ENCODE peak calls at places on chromosome X, in six cellular contexts. L, Z, H, A, Q and F are unnamed samples.

GRCh38 chrX:146396409-146396808 is 413.2 kb upstream of the CXorf51B start:
- DNase-seq in L (no peak), Z (no peak), H (no peak), A (no peak), Q (no peak), F (no peak)

GRCh38 chrX:72031118-72031517 is 100.6 kb downstream of the RTL5 start:
- DNase-seq in L (no peak), Z (no peak), H (no peak), A (peak; percentile 6), Q (peak; percentile 19), F (no peak)

GRCh38 chrX:101164766-101165590 is 54.6 kb upstream of the DRP2 start:
- DNase-seq in L (no peak), Z (no peak), H (no peak), A (no peak), Q (no peak), F (no peak)

GRCh38 chrX:85504381-85504780 is 124.9 kb upstream of the POF1B start:
- DNase-seq in L (no peak), Z (no peak), H (no peak), A (no peak), Q (no peak), F (no peak)

GRCh38 chrX:65695849-65696248 is 28.4 kb downstream of the MSN start:
- DNase-seq in L (no peak), Z (no peak), H (no peak), A (no peak), Q (no peak), F (no peak)

GRCh38 chrX:16719334-16720084 is at the start of gene SYAP1:
- DNase-seq in L (peak; percentile 93), Z (peak; percentile 99), H (peak; percentile 96), A (peak; percentile 99), Q (peak; percentile 99), F (peak; percentile 78)

GRCh38 chrX:8453619-8454018 is 11.0 kb upstream of the VCX3B start:
- DNase-seq in L (no peak), Z (no peak), H (no peak), A (no peak), Q (no peak), F (no peak)

GRCh38 chrX:130172127-130172834 is 519 bp downstream of the RAB33A start:
- DNase-seq in L (no peak), Z (no peak), H (no peak), A (peak; percentile 54), Q (no peak), F (no peak)

GRCh38 chrX:102995316-102995715 is 58.2 kb downstream of the RAB40AL start:
- DNase-seq in L (no peak), Z (no peak), H (no peak), A (no peak), Q (no peak), F (no peak)

GRCh38 chrX:23919706-23920320 is 12.0 kb downstream of the CXorf58 start:
- DNase-seq in L (no peak), Z (no peak), H (no peak), A (no peak), Q (no peak), F (no peak)

GRCh38 chrX:113522814-113523213 is 682.2 kb upstream of the AMOT start:
- DNase-seq in L (no peak), Z (no peak), H (no peak), A (no peak), Q (no peak), F (no peak)

GRCh38 chrX:153735274-153735673 is 10.6 kb downstream of the ABCD1 start:
- DNase-seq in L (no peak), Z (no peak), H (no peak), A (no peak), Q (no peak), F (no peak)

GRCh38 chrX:68842781-68843581 is 14.2 kb downstream of the EFNB1 start:
- DNase-seq in L (no peak), Z (peak; percentile 51), H (no peak), A (no peak), Q (no peak), F (no peak)

GRCh38 chrX:8430444-8430843 is 34.2 kb upstream of the VCX3B start:
- DNase-seq in L (no peak), Z (no peak), H (no peak), A (no peak), Q (no peak), F (no peak)

GRCh38 chrX:10156199-10157031 is at the start of gene CLCN4:
- DNase-seq in L (peak; percentile 13), Z (peak; percentile 52), H (peak; percentile 80), A (peak; percentile 65), Q (no peak), F (no peak)

GRCh38 chrX:136953867-136954787 is 73.6 kb upstream of the RBMX start:
- DNase-seq in L (peak; percentile 52), Z (peak; percentile 69), H (peak; percentile 65), A (peak; percentile 69), Q (no peak), F (peak; percentile 1)

GRCh38 chrX:27619975-27620374 is 29.8 kb downstream of the DCAF8L2 start:
- DNase-seq in L (no peak), Z (no peak), H (no peak), A (no peak), Q (no peak), F (no peak)

GRCh38 chrX:150365051-150365952 is 2.2 kb downstream of the MAMLD1 start:
- DNase-seq in L (peak; percentile 54), Z (peak; percentile 65), H (peak; percentile 61), A (peak; percentile 87), Q (peak; percentile 81), F (no peak)

GRCh38 chrX:40140706-40141499 is 43.1 kb upstream of the BCOR start:
- DNase-seq in L (peak; percentile 50), Z (no peak), H (peak; percentile 53), A (peak; percentile 72), Q (no peak), F (no peak)

GRCh38 chrX:41906515-41907165 is 16.7 kb downstream of the CASK start:
- DNase-seq in L (no peak), Z (no peak), H (no peak), A (no peak), Q (no peak), F (no peak)

GRCh38 chrX:150060406-150060805 is 122.1 kb upstream of the EOLA2 start:
- DNase-seq in L (no peak), Z (no peak), H (no peak), A (no peak), Q (no peak), F (no peak)

GRCh38 chrX:71151366-71151765 is 6.7 kb downstream of the NLGN3 start:
- DNase-seq in L (no peak), Z (no peak), H (no peak), A (no peak), Q (no peak), F (no peak)

GRCh38 chrX:68498044-68498507 is 775 bp upstream of the YIPF6 start:
- DNase-seq in L (no peak), Z (no peak), H (no peak), A (no peak), Q (no peak), F (no peak)

GRCh38 chrX:10047133-10047532 is 80.0 kb downstream of the CLDN34 start:
- DNase-seq in L (no peak), Z (no peak), H (no peak), A (no peak), Q (no peak), F (no peak)

GRCh38 chrX:108573136-108573535 is 133.5 kb downstream of the COL4A5 start:
- DNase-seq in L (no peak), Z (no peak), H (no peak), A (no peak), Q (no peak), F (no peak)

GRCh38 chrX:15158736-15159406 is 111.0 kb downstream of the ASB9 start:
- DNase-seq in L (no peak), Z (no peak), H (no peak), A (no peak), Q (no peak), F (no peak)

GRCh38 chrX:104427693-104428092 is 138.3 kb upstream of the IL1RAPL2 start:
- DNase-seq in L (no peak), Z (no peak), H (no peak), A (no peak), Q (no peak), F (no peak)

GRCh38 chrX:104432321-104432720 is 133.7 kb upstream of the IL1RAPL2 start:
- DNase-seq in L (no peak), Z (peak; percentile 7), H (no peak), A (no peak), Q (no peak), F (no peak)

GRCh38 chrX:104430720-104431119 is 135.3 kb upstream of the IL1RAPL2 start:
- DNase-seq in L (no peak), Z (no peak), H (no peak), A (no peak), Q (no peak), F (no peak)

GRCh38 chrX:104428231-104428630 is 137.8 kb upstream of the IL1RAPL2 start:
- DNase-seq in L (no peak), Z (no peak), H (no peak), A (no peak), Q (no peak), F (no peak)
- H3K27ac ChIP-seq in L (no peak overlapping the region), Z (no peak overlapping the region), H (no peak overlapping the region), A (no peak overlapping the region), Q (no peak overlapping the region), F (no peak overlapping the region)

GRCh38 chrX:46954716-46955115 is 42.5 kb downstream of the JADE3 start:
- DNase-seq in L (no peak), Z (no peak), H (no peak), A (no peak), Q (no peak), F (no peak)

GRCh38 chrX:46957299-46957698 is 45.1 kb downstream of the JADE3 start:
- DNase-seq in L (peak; percentile 10), Z (no peak), H (no peak), A (no peak), Q (no peak), F (no peak)

GRCh38 chrX:46959101-46959500 is 46.9 kb downstream of the JADE3 start:
- DNase-seq in L (no peak), Z (no peak), H (peak; percentile 27), A (no peak), Q (no peak), F (no peak)

GRCh38 chrX:46953137-46953527 is 40.9 kb downstream of the JADE3 start:
- DNase-seq in L (no peak), Z (no peak), H (no peak), A (no peak), Q (no peak), F (no peak)

DNA sequence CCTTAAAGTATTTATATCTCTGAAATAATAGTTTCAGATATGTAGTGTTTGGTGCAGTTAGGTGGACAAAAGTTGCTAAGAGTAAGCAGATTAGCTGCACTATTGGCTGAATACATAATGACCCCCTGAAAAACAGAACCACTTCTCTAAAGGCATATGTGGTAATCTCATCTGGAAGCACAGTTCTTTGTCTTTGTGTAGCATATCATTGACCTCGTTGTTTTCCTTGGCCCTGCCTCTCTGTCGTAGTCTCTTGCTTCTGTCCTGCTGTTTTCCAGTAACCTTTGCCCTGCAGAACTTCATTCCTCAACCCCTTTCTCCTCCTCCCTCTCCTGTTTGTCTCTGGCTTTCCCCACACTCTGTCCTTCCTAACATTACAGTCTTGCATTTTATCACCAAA is 41.4 kb downstream of the JADE3 start:
- DNase-seq in L (no peak), Z (no peak), H (no peak), A (no peak), Q (no peak), F (no peak)
- H3K4me1 ChIP-seq in L (no peaks in the 10 kb centered on the region), Z (peaks cover 15% of the 10 kb centered on the region), H (no peaks in the 10 kb centered on the region), A (no peaks in the 10 kb centered on the region), Q (no peaks in the 10 kb centered on the region), F (peaks cover 3% of the 10 kb centered on the region)

GRCh38 chrX:20266810-20267598 is at the start of gene RPS6KA3:
- DNase-seq in L (peak; percentile 81), Z (peak; percentile 94), H (peak; percentile 97), A (peak; percentile 95), Q (no peak), F (peak; percentile 59)
- TF ChIP-seq POLR2A in L (peak; percentile 77), Z (peak; percentile 78), H (peak; percentile 49), A (peak; percentile 23), Q (no peak), F (no peak)

GRCh38 chrX:31497086-31497485 is 425.2 kb upstream of the FTHL17 start:
- DNase-seq in L (no peak), Z (no peak), H (no peak), A (no peak), Q (no peak), F (no peak)
- H3K27ac ChIP-seq in L (peak overlapping the region; percentile 58), Z (no peak overlapping the region), H (no peak overlapping the region), A (no peak overlapping the region), Q (no peak overlapping the region), F (no peak overlapping the region)